ENCODE peak calls at places on chromosomes 11 and 22, in ten cellular contexts. One of them, this sample, is unnamed.

GRCh38 chr11:8531312-8531711 is 62.7 kb downstream of the STK33 start:
- DNase-seq in RWPE2: no peak
- DNase-seq in H1: no peak
- DNase-seq in heart left ventricle: peak; percentile 65
- DNase-seq in naive thymus-derived CD4-positive, alpha-beta T cell: no peak
- DNase-seq in brain microvascular endothelial cell: no peak
- DNase-seq in adrenal gland: no peak
- DNase-seq in stomach: no peak
- DNase-seq in cardiac muscle cell: peak; percentile 43
- DNase-seq in CD8-positive, alpha-beta memory T cell: no peak
- DNase-seq in this sample: no peak

GRCh38 chr11:12276356-12276755 is 101.0 kb upstream of the PARVA start:
- DNase-seq in RWPE2: no peak
- DNase-seq in cardiac muscle cell: no peak
- DNase-seq in H1: no peak
- DNase-seq in stomach: peak; percentile 22
- DNase-seq in naive thymus-derived CD4-positive, alpha-beta T cell: no peak
- DNase-seq in heart left ventricle: no peak
- DNase-seq in CD8-positive, alpha-beta memory T cell: peak; percentile 5
- DNase-seq in brain microvascular endothelial cell: no peak
- DNase-seq in adrenal gland: no peak
- DNase-seq in this sample: no peak

GRCh38 chr11:5228124-5228523 is 1.3 kb upstream of the HBB start:
- DNase-seq in brain microvascular endothelial cell: no peak
- DNase-seq in H1: no peak
- DNase-seq in cardiac muscle cell: no peak
- DNase-seq in naive thymus-derived CD4-positive, alpha-beta T cell: no peak
- DNase-seq in CD8-positive, alpha-beta memory T cell: no peak
- DNase-seq in heart left ventricle: no peak
- DNase-seq in RWPE2: no peak
- DNase-seq in adrenal gland: no peak
- DNase-seq in stomach: no peak
- DNase-seq in this sample: no peak

GRCh38 chr22:22702159-22702873 is 57.9 kb downstream of the GGTLC2 start:
- DNase-seq in heart left ventricle: no peak
- DNase-seq in naive thymus-derived CD4-positive, alpha-beta T cell: no peak
- DNase-seq in RWPE2: no peak
- DNase-seq in CD8-positive, alpha-beta memory T cell: no peak
- DNase-seq in H1: no peak
- DNase-seq in adrenal gland: peak; percentile 29
- DNase-seq in stomach: no peak
- DNase-seq in cardiac muscle cell: no peak
- DNase-seq in brain microvascular endothelial cell: no peak
- DNase-seq in this sample: no peak

GRCh38 chr11:111735262-111736116 is 30.7 kb downstream of the PPP2R1B start:
- DNase-seq in naive thymus-derived CD4-positive, alpha-beta T cell: no peak
- DNase-seq in heart left ventricle: peak; percentile 86
- DNase-seq in cardiac muscle cell: no peak
- DNase-seq in CD8-positive, alpha-beta memory T cell: no peak
- DNase-seq in adrenal gland: peak; percentile 96
- DNase-seq in stomach: peak; percentile 54
- DNase-seq in H1: no peak
- DNase-seq in RWPE2: peak; percentile 81
- DNase-seq in brain microvascular endothelial cell: peak; percentile 98
- DNase-seq in this sample: no peak

GRCh38 chr11:55942785-55943392 is 6.7 kb upstream of the OR5I1 start:
- DNase-seq in H1: no peak
- DNase-seq in brain microvascular endothelial cell: peak; percentile 1
- DNase-seq in CD8-positive, alpha-beta memory T cell: no peak
- DNase-seq in heart left ventricle: no peak
- DNase-seq in naive thymus-derived CD4-positive, alpha-beta T cell: no peak
- DNase-seq in stomach: no peak
- DNase-seq in cardiac muscle cell: peak; percentile 64
- DNase-seq in RWPE2: no peak
- DNase-seq in adrenal gland: no peak
- DNase-seq in this sample: no peak

GRCh38 chr11:77158041-77158695 is 30.1 kb downstream of the MYO7A start:
- DNase-seq in H1: no peak
- DNase-seq in stomach: no peak
- DNase-seq in adrenal gland: no peak
- DNase-seq in RWPE2: no peak
- DNase-seq in CD8-positive, alpha-beta memory T cell: no peak
- DNase-seq in naive thymus-derived CD4-positive, alpha-beta T cell: no peak
- DNase-seq in brain microvascular endothelial cell: no peak
- DNase-seq in cardiac muscle cell: no peak
- DNase-seq in heart left ventricle: no peak
- DNase-seq in this sample: no peak

GRCh38 chr11:36627471-36627870 is 29.4 kb upstream of the RAG2 start:
- DNase-seq in RWPE2: no peak
- DNase-seq in naive thymus-derived CD4-positive, alpha-beta T cell: no peak
- DNase-seq in stomach: no peak
- DNase-seq in adrenal gland: no peak
- DNase-seq in heart left ventricle: no peak
- DNase-seq in cardiac muscle cell: no peak
- DNase-seq in brain microvascular endothelial cell: no peak
- DNase-seq in H1: no peak
- DNase-seq in CD8-positive, alpha-beta memory T cell: no peak
- DNase-seq in this sample: no peak

GRCh38 chr11:12692238-12693074 is 18.2 kb downstream of the TEAD1 start:
- DNase-seq in naive thymus-derived CD4-positive, alpha-beta T cell: no peak
- DNase-seq in RWPE2: no peak
- DNase-seq in H1: no peak
- DNase-seq in cardiac muscle cell: peak; percentile 71
- DNase-seq in adrenal gland: peak; percentile 97
- DNase-seq in stomach: peak; percentile 93
- DNase-seq in CD8-positive, alpha-beta memory T cell: no peak
- DNase-seq in brain microvascular endothelial cell: peak; percentile 90
- DNase-seq in heart left ventricle: peak; percentile 95
- DNase-seq in this sample: peak; percentile 6

GRCh38 chr11:96906521-96906920 is 516.7 kb downstream of the JRKL start:
- DNase-seq in stomach: no peak
- DNase-seq in brain microvascular endothelial cell: no peak
- DNase-seq in adrenal gland: no peak
- DNase-seq in CD8-positive, alpha-beta memory T cell: no peak
- DNase-seq in heart left ventricle: no peak
- DNase-seq in H1: no peak
- DNase-seq in RWPE2: no peak
- DNase-seq in naive thymus-derived CD4-positive, alpha-beta T cell: no peak
- DNase-seq in cardiac muscle cell: no peak
- DNase-seq in this sample: no peak

GRCh38 chr11:96905084-96905641 is 515.4 kb downstream of the JRKL start:
- DNase-seq in cardiac muscle cell: no peak
- DNase-seq in stomach: no peak
- DNase-seq in naive thymus-derived CD4-positive, alpha-beta T cell: no peak
- DNase-seq in adrenal gland: no peak
- DNase-seq in CD8-positive, alpha-beta memory T cell: no peak
- DNase-seq in RWPE2: no peak
- DNase-seq in heart left ventricle: no peak
- DNase-seq in brain microvascular endothelial cell: no peak
- DNase-seq in H1: no peak
- DNase-seq in this sample: no peak

GRCh38 chr11:96899971-96900370 is 510.2 kb downstream of the JRKL start:
- DNase-seq in H1: no peak
- DNase-seq in naive thymus-derived CD4-positive, alpha-beta T cell: no peak
- DNase-seq in heart left ventricle: no peak
- DNase-seq in brain microvascular endothelial cell: no peak
- DNase-seq in adrenal gland: no peak
- DNase-seq in cardiac muscle cell: no peak
- DNase-seq in RWPE2: no peak
- DNase-seq in CD8-positive, alpha-beta memory T cell: no peak
- DNase-seq in stomach: no peak
- DNase-seq in this sample: no peak

GRCh38 chr11:96905663-96906062 is 515.9 kb downstream of the JRKL start:
- DNase-seq in naive thymus-derived CD4-positive, alpha-beta T cell: no peak
- DNase-seq in brain microvascular endothelial cell: no peak
- DNase-seq in cardiac muscle cell: no peak
- DNase-seq in adrenal gland: no peak
- DNase-seq in RWPE2: no peak
- DNase-seq in CD8-positive, alpha-beta memory T cell: no peak
- DNase-seq in stomach: no peak
- DNase-seq in heart left ventricle: no peak
- DNase-seq in H1: no peak
- DNase-seq in this sample: no peak
- H3K27ac ChIP-seq in naive thymus-derived CD4-positive, alpha-beta T cell: no peak overlapping the region
- H3K27ac ChIP-seq in brain microvascular endothelial cell: no peak overlapping the region
- H3K27ac ChIP-seq in cardiac muscle cell: peak overlapping the region; percentile 83
- H3K27ac ChIP-seq in adrenal gland: no peak overlapping the region
- H3K27ac ChIP-seq in RWPE2: no peak overlapping the region
- H3K27ac ChIP-seq in CD8-positive, alpha-beta memory T cell: no peak overlapping the region
- H3K27ac ChIP-seq in stomach: no peak overlapping the region
- H3K27ac ChIP-seq in heart left ventricle: peak overlapping the region; percentile 18
- H3K27ac ChIP-seq in H1: no peak overlapping the region
- H3K27ac ChIP-seq in this sample: no peak overlapping the region

DNA sequence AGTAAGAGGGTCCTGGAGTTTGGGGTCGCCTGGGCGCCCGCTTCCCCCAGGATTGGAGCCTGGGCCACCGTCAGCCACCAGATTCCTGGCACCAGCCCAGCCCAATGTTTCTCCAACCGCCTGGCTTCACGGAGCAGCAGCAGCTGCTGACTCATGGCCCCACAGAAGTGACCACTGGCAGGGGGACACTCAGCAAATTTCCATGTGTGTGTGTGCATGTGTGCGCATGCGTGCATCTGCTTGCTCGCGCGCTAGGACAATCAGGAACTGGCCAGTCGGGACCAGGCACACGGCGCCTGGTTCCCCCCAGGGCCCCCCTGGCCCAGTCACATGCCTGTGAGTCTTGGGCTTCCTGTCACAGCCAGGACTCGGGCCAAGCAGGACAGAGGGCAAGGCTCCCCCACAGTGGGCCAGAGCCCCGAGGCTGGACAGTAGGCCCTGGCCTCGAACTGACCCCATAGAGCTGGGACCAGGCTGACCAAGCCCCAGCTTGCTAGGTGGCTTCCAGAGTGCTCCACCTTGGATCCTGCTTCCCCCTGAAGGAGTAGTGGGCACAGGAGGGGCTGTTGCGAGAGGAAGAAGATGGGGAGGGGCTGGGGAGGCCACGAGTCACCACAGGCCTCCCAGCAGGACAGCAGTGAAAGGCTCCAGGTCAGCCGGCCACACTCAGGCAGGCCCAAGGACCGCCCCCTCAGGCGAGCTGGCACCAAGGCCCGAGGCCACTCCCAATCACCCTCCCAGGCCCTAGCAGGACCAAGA is 3.2 kb downstream of the CTSD start:
- DNase-seq in brain microvascular endothelial cell: peak; percentile 67
- DNase-seq in cardiac muscle cell: peak; percentile 25
- DNase-seq in naive thymus-derived CD4-positive, alpha-beta T cell: no peak
- DNase-seq in H1: no peak
- DNase-seq in adrenal gland: peak; percentile 98
- DNase-seq in CD8-positive, alpha-beta memory T cell: no peak
- DNase-seq in heart left ventricle: peak; percentile 96
- DNase-seq in stomach: peak; percentile 86
- DNase-seq in RWPE2: no peak
- DNase-seq in this sample: no peak
- H3K4me3 ChIP-seq in brain microvascular endothelial cell: no peak overlapping the region
- H3K4me3 ChIP-seq in cardiac muscle cell: no peak overlapping the region
- H3K4me3 ChIP-seq in naive thymus-derived CD4-positive, alpha-beta T cell: no peak overlapping the region
- H3K4me3 ChIP-seq in H1: no peak overlapping the region
- H3K4me3 ChIP-seq in adrenal gland: peak overlapping the region; percentile 90
- H3K4me3 ChIP-seq in CD8-positive, alpha-beta memory T cell: no peak overlapping the region
- H3K4me3 ChIP-seq in heart left ventricle: no peak overlapping the region
- H3K4me3 ChIP-seq in stomach: peak overlapping the region; percentile 11
- H3K4me3 ChIP-seq in RWPE2: no peak overlapping the region
- H3K4me3 ChIP-seq in this sample: no peak overlapping the region

GRCh38 chr11:102653744-102654291 is 28.7 kb upstream of the MMP20 start:
- DNase-seq in adrenal gland: no peak
- DNase-seq in CD8-positive, alpha-beta memory T cell: no peak
- DNase-seq in heart left ventricle: no peak
- DNase-seq in brain microvascular endothelial cell: peak; percentile 14
- DNase-seq in H1: no peak
- DNase-seq in RWPE2: no peak
- DNase-seq in stomach: no peak
- DNase-seq in naive thymus-derived CD4-positive, alpha-beta T cell: no peak
- DNase-seq in cardiac muscle cell: no peak
- DNase-seq in this sample: no peak
- H3K27ac ChIP-seq in adrenal gland: no peak overlapping the region
- H3K27ac ChIP-seq in CD8-positive, alpha-beta memory T cell: no peak overlapping the region
- H3K27ac ChIP-seq in heart left ventricle: no peak overlapping the region
- H3K27ac ChIP-seq in brain microvascular endothelial cell: no peak overlapping the region
- H3K27ac ChIP-seq in H1: no peak overlapping the region
- H3K27ac ChIP-seq in RWPE2: no peak overlapping the region
- H3K27ac ChIP-seq in stomach: no peak overlapping the region
- H3K27ac ChIP-seq in naive thymus-derived CD4-positive, alpha-beta T cell: no peak overlapping the region
- H3K27ac ChIP-seq in cardiac muscle cell: no peak overlapping the region
- H3K27ac ChIP-seq in this sample: no peak overlapping the region

GRCh38 chr11:65916391-65916790 is 2.5 kb downstream of the C11orf68 start:
- DNase-seq in adrenal gland: no peak
- DNase-seq in brain microvascular endothelial cell: no peak
- DNase-seq in RWPE2: no peak
- DNase-seq in stomach: no peak
- DNase-seq in naive thymus-derived CD4-positive, alpha-beta T cell: no peak
- DNase-seq in H1: no peak
- DNase-seq in heart left ventricle: no peak
- DNase-seq in cardiac muscle cell: no peak
- DNase-seq in CD8-positive, alpha-beta memory T cell: no peak
- DNase-seq in this sample: no peak

GRCh38 chr11:65915101-65915820 is 3.6 kb downstream of the C11orf68 start:
- DNase-seq in stomach: no peak
- DNase-seq in CD8-positive, alpha-beta memory T cell: no peak
- DNase-seq in brain microvascular endothelial cell: no peak
- DNase-seq in H1: no peak
- DNase-seq in RWPE2: no peak
- DNase-seq in adrenal gland: no peak
- DNase-seq in heart left ventricle: no peak
- DNase-seq in naive thymus-derived CD4-positive, alpha-beta T cell: no peak
- DNase-seq in cardiac muscle cell: no peak
- DNase-seq in this sample: no peak

GRCh38 chr11:65917077-65917433 is 1.8 kb downstream of the C11orf68 start:
- DNase-seq in H1: no peak
- DNase-seq in heart left ventricle: no peak
- DNase-seq in naive thymus-derived CD4-positive, alpha-beta T cell: no peak
- DNase-seq in RWPE2: no peak
- DNase-seq in CD8-positive, alpha-beta memory T cell: no peak
- DNase-seq in brain microvascular endothelial cell: no peak
- DNase-seq in stomach: no peak
- DNase-seq in adrenal gland: no peak
- DNase-seq in cardiac muscle cell: no peak
- DNase-seq in this sample: no peak

GRCh38 chr11:65917434-65918210 is 1.2 kb downstream of the C11orf68 start:
- DNase-seq in adrenal gland: peak; percentile 61
- DNase-seq in RWPE2: no peak
- DNase-seq in cardiac muscle cell: no peak
- DNase-seq in heart left ventricle: no peak
- DNase-seq in CD8-positive, alpha-beta memory T cell: no peak
- DNase-seq in brain microvascular endothelial cell: no peak
- DNase-seq in stomach: no peak
- DNase-seq in H1: no peak
- DNase-seq in naive thymus-derived CD4-positive, alpha-beta T cell: no peak
- DNase-seq in this sample: no peak

DNA sequence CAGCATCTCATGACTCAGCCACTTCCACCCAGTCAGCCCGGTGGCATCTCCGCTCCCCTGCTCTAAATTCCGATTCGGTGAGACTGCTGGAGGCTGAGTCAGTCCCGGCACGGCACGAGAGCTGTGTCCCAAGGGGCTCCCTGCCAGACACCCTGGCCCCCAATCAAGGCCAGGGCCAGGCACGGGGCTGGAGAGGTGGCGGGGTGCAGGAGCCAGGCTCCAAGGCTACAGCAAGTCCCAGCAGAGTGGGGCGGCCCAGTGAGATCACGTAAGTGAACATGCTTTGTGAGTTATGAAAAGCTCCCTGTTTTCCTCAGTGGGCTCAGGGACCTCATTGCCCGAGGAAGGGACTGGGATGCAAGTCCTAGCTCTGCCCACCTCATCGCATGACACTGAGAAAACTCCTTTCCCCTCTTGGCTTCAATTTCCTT is 3.0 kb downstream of the C11orf68 start:
- DNase-seq in CD8-positive, alpha-beta memory T cell: no peak
- DNase-seq in heart left ventricle: peak; percentile 93
- DNase-seq in RWPE2: peak; percentile 95
- DNase-seq in H1: no peak
- DNase-seq in naive thymus-derived CD4-positive, alpha-beta T cell: no peak
- DNase-seq in cardiac muscle cell: no peak
- DNase-seq in brain microvascular endothelial cell: peak; percentile 96
- DNase-seq in stomach: peak; percentile 55
- DNase-seq in adrenal gland: peak; percentile 96
- DNase-seq in this sample: no peak
- H3K4me3 ChIP-seq in CD8-positive, alpha-beta memory T cell: no peak overlapping the region
- H3K4me3 ChIP-seq in heart left ventricle: no peak overlapping the region
- H3K4me3 ChIP-seq in RWPE2: peak overlapping the region; percentile 18
- H3K4me3 ChIP-seq in H1: no peak overlapping the region
- H3K4me3 ChIP-seq in naive thymus-derived CD4-positive, alpha-beta T cell: no peak overlapping the region
- H3K4me3 ChIP-seq in cardiac muscle cell: no peak overlapping the region
- H3K4me3 ChIP-seq in brain microvascular endothelial cell: peak overlapping the region; percentile 32
- H3K4me3 ChIP-seq in stomach: no peak overlapping the region
- H3K4me3 ChIP-seq in adrenal gland: no peak overlapping the region
- H3K4me3 ChIP-seq in this sample: peak overlapping the region; percentile 1